ENCODE peak calls at places on chromosomes 1 and 21, in ten cellular contexts. One of them, this sample, is unnamed.

GRCh38 chr1:43036457-43036827 is 77.8 kb upstream of the SLC2A1 start:
- DNase-seq in ELR: no peak
- DNase-seq in stomach: no peak
- DNase-seq in prostate gland: no peak
- DNase-seq in iPS-NIHi11: no peak
- DNase-seq in activated CD8-positive, alpha-beta memory T cell treated with anti-CD3 and anti-CD28 coated beads for 1 hour: no peak
- DNase-seq in lower leg skin: no peak
- DNase-seq in HCT116: no peak
- DNase-seq in NCI-H1092 treated with DMSO at 0.1 percent for 48 hours: no peak
- DNase-seq in CD8-positive, alpha-beta T cell: no peak
- DNase-seq in this sample: no peak

GRCh38 chr21:40770435-40771055 is 76.4 kb downstream of the DSCAM start:
- DNase-seq in NCI-H1092 treated with DMSO at 0.1 percent for 48 hours: no peak
- DNase-seq in lower leg skin: peak; percentile 8
- DNase-seq in ELR: no peak
- DNase-seq in stomach: no peak
- DNase-seq in CD8-positive, alpha-beta T cell: no peak
- DNase-seq in activated CD8-positive, alpha-beta memory T cell treated with anti-CD3 and anti-CD28 coated beads for 1 hour: no peak
- DNase-seq in prostate gland: no peak
- DNase-seq in iPS-NIHi11: no peak
- DNase-seq in HCT116: no peak
- DNase-seq in this sample: no peak

GRCh38 chr1:231971397-231972233 is 345.0 kb downstream of the DISC1 start:
- DNase-seq in NCI-H1092 treated with DMSO at 0.1 percent for 48 hours: no peak
- DNase-seq in HCT116: no peak
- DNase-seq in activated CD8-positive, alpha-beta memory T cell treated with anti-CD3 and anti-CD28 coated beads for 1 hour: no peak
- DNase-seq in prostate gland: no peak
- DNase-seq in lower leg skin: no peak
- DNase-seq in iPS-NIHi11: no peak
- DNase-seq in CD8-positive, alpha-beta T cell: no peak
- DNase-seq in ELR: peak; percentile 25
- DNase-seq in stomach: no peak
- DNase-seq in this sample: no peak

GRCh38 chr1:16187748-16188401 is 24.6 kb downstream of the ARHGEF19 start:
- DNase-seq in stomach: peak; percentile 82
- DNase-seq in HCT116: no peak
- DNase-seq in CD8-positive, alpha-beta T cell: peak; percentile 70
- DNase-seq in NCI-H1092 treated with DMSO at 0.1 percent for 48 hours: peak; percentile 74
- DNase-seq in ELR: peak; percentile 87
- DNase-seq in iPS-NIHi11: peak; percentile 89
- DNase-seq in activated CD8-positive, alpha-beta memory T cell treated with anti-CD3 and anti-CD28 coated beads for 1 hour: peak; percentile 69
- DNase-seq in lower leg skin: peak; percentile 95
- DNase-seq in prostate gland: peak; percentile 59
- DNase-seq in this sample: peak; percentile 85

GRCh38 chr1:118445156-118445555 is 260.1 kb upstream of the SPAG17 start:
- DNase-seq in prostate gland: no peak
- DNase-seq in HCT116: no peak
- DNase-seq in iPS-NIHi11: no peak
- DNase-seq in activated CD8-positive, alpha-beta memory T cell treated with anti-CD3 and anti-CD28 coated beads for 1 hour: no peak
- DNase-seq in CD8-positive, alpha-beta T cell: no peak
- DNase-seq in ELR: no peak
- DNase-seq in NCI-H1092 treated with DMSO at 0.1 percent for 48 hours: no peak
- DNase-seq in stomach: no peak
- DNase-seq in lower leg skin: no peak
- DNase-seq in this sample: no peak

GRCh38 chr1:172756029-172756428 is 97.1 kb downstream of the FASLG start:
- DNase-seq in CD8-positive, alpha-beta T cell: no peak
- DNase-seq in prostate gland: no peak
- DNase-seq in ELR: no peak
- DNase-seq in NCI-H1092 treated with DMSO at 0.1 percent for 48 hours: no peak
- DNase-seq in iPS-NIHi11: no peak
- DNase-seq in stomach: no peak
- DNase-seq in activated CD8-positive, alpha-beta memory T cell treated with anti-CD3 and anti-CD28 coated beads for 1 hour: no peak
- DNase-seq in lower leg skin: no peak
- DNase-seq in HCT116: no peak
- DNase-seq in this sample: no peak

GRCh38 chr1:178706467-178706866 is 18.6 kb upstream of the RALGPS2 start:
- DNase-seq in CD8-positive, alpha-beta T cell: no peak
- DNase-seq in HCT116: no peak
- DNase-seq in ELR: no peak
- DNase-seq in prostate gland: peak; percentile 10
- DNase-seq in NCI-H1092 treated with DMSO at 0.1 percent for 48 hours: no peak
- DNase-seq in iPS-NIHi11: no peak
- DNase-seq in lower leg skin: no peak
- DNase-seq in activated CD8-positive, alpha-beta memory T cell treated with anti-CD3 and anti-CD28 coated beads for 1 hour: no peak
- DNase-seq in stomach: no peak
- DNase-seq in this sample: no peak

GRCh38 chr1:119713538-119714456 is 2.1 kb downstream of the PHGDH start:
- DNase-seq in ELR: peak; percentile 37
- DNase-seq in NCI-H1092 treated with DMSO at 0.1 percent for 48 hours: peak; percentile 65
- DNase-seq in CD8-positive, alpha-beta T cell: no peak
- DNase-seq in stomach: no peak
- DNase-seq in activated CD8-positive, alpha-beta memory T cell treated with anti-CD3 and anti-CD28 coated beads for 1 hour: no peak
- DNase-seq in iPS-NIHi11: peak; percentile 57
- DNase-seq in HCT116: no peak
- DNase-seq in prostate gland: no peak
- DNase-seq in lower leg skin: no peak
- DNase-seq in this sample: peak; percentile 40

GRCh38 chr21:44405948-44406872 is 49.1 kb upstream of the LRRC3 start:
- DNase-seq in CD8-positive, alpha-beta T cell: no peak
- DNase-seq in ELR: peak; percentile 86
- DNase-seq in NCI-H1092 treated with DMSO at 0.1 percent for 48 hours: no peak
- DNase-seq in lower leg skin: peak; percentile 67
- DNase-seq in stomach: no peak
- DNase-seq in prostate gland: no peak
- DNase-seq in iPS-NIHi11: no peak
- DNase-seq in HCT116: no peak
- DNase-seq in activated CD8-positive, alpha-beta memory T cell treated with anti-CD3 and anti-CD28 coated beads for 1 hour: no peak
- DNase-seq in this sample: no peak

GRCh38 chr1:246930830-246931548 is 759 bp downstream of the AHCTF1 start:
- DNase-seq in NCI-H1092 treated with DMSO at 0.1 percent for 48 hours: peak; percentile 51
- DNase-seq in HCT116: no peak
- DNase-seq in prostate gland: peak; percentile 48
- DNase-seq in activated CD8-positive, alpha-beta memory T cell treated with anti-CD3 and anti-CD28 coated beads for 1 hour: peak; percentile 27
- DNase-seq in lower leg skin: peak; percentile 92
- DNase-seq in ELR: peak; percentile 74
- DNase-seq in stomach: peak; percentile 51
- DNase-seq in iPS-NIHi11: peak; percentile 55
- DNase-seq in CD8-positive, alpha-beta T cell: peak; percentile 28
- DNase-seq in this sample: peak; percentile 59

GRCh38 chr1:93629101-93630059 is 52.3 kb downstream of the BCAR3 start:
- DNase-seq in iPS-NIHi11: peak; percentile 65
- DNase-seq in activated CD8-positive, alpha-beta memory T cell treated with anti-CD3 and anti-CD28 coated beads for 1 hour: no peak
- DNase-seq in HCT116: peak; percentile 59
- DNase-seq in ELR: peak; percentile 86
- DNase-seq in stomach: no peak
- DNase-seq in NCI-H1092 treated with DMSO at 0.1 percent for 48 hours: peak; percentile 78
- DNase-seq in prostate gland: peak; percentile 79
- DNase-seq in CD8-positive, alpha-beta T cell: peak; percentile 10
- DNase-seq in lower leg skin: peak; percentile 72
- DNase-seq in this sample: no peak

GRCh38 chr1:228956864-228957263 is 221.6 kb downstream of the RHOU start:
- DNase-seq in ELR: peak; percentile 14
- DNase-seq in prostate gland: no peak
- DNase-seq in stomach: no peak
- DNase-seq in activated CD8-positive, alpha-beta memory T cell treated with anti-CD3 and anti-CD28 coated beads for 1 hour: no peak
- DNase-seq in lower leg skin: peak; percentile 48
- DNase-seq in HCT116: no peak
- DNase-seq in CD8-positive, alpha-beta T cell: no peak
- DNase-seq in NCI-H1092 treated with DMSO at 0.1 percent for 48 hours: no peak
- DNase-seq in iPS-NIHi11: no peak
- DNase-seq in this sample: no peak

GRCh38 chr1:154335351-154335714 is 10.0 kb downstream of the ATP8B2 start:
- DNase-seq in CD8-positive, alpha-beta T cell: no peak
- DNase-seq in iPS-NIHi11: no peak
- DNase-seq in prostate gland: no peak
- DNase-seq in HCT116: no peak
- DNase-seq in activated CD8-positive, alpha-beta memory T cell treated with anti-CD3 and anti-CD28 coated beads for 1 hour: no peak
- DNase-seq in NCI-H1092 treated with DMSO at 0.1 percent for 48 hours: no peak
- DNase-seq in lower leg skin: no peak
- DNase-seq in ELR: no peak
- DNase-seq in stomach: no peak
- DNase-seq in this sample: no peak